ENCODE peak calls at places on chromosomes 16 and 17, in seven cellular contexts. N, A, Y, G, V, T and B are unnamed samples.

GRCh38 chr16:83899272-83899897 is 470 bp downstream of the MLYCD start:
- DNase-seq in A (peak), N (peak), G (peak), Y (peak), V (peak), T (peak), B (peak)

GRCh38 chr17:27564463-27564862 is 66.5 kb upstream of the LGALS9 start:
- DNase-seq in A (no peak), Y (no peak), T (no peak), N (no peak), V (no peak), G (no peak), B (no peak)

GRCh38 chr17:77352441-77352840 is 211.7 kb downstream of the SEC14L1 start:
- DNase-seq in A (no peak), N (no peak), G (no peak), V (no peak), T (no peak), Y (no peak), B (no peak)

GRCh38 chr17:80103686-80104085 is 2.3 kb downstream of the GAA start:
- DNase-seq in V (no peak), T (no peak), Y (no peak), A (no peak), G (no peak), N (no peak), B (no peak)

GRCh38 chr17:68509151-68510057 is 2.8 kb upstream of the PRKAR1A start:
- DNase-seq in G (no peak), Y (no peak), A (peak), T (peak), N (no peak), V (no peak), B (peak)

GRCh38 chr17:82863941-82864720 is 24.3 kb upstream of the ZNF750 start:
- DNase-seq in T (peak), A (peak), V (peak), G (no peak), Y (no peak), N (peak), B (peak)

GRCh38 chr16:50574852-50575251 is 26.7 kb downstream of the NKD1 start:
- DNase-seq in A (no peak), N (no peak), G (no peak), Y (no peak), V (no peak), T (no peak), B (no peak)

GRCh38 chr17:74449306-74449705 is 17.1 kb upstream of the CD300A start:
- DNase-seq in G (no peak), N (no peak), Y (no peak), A (no peak), V (no peak), T (no peak), B (no peak)

GRCh38 chr17:77460514-77461046 is 319.8 kb downstream of the SEC14L1 start:
- DNase-seq in A (no peak), G (no peak), V (no peak), Y (no peak), T (no peak), N (no peak), B (no peak)

GRCh38 chr16:46924402-46924801 is 40.2 kb downstream of the GPT2 start:
- DNase-seq in V (no peak), A (no peak), Y (no peak), N (no peak), T (no peak), G (no peak), B (no peak)

GRCh38 chr16:76518791-76519190 is 241.6 kb downstream of the CNTNAP4 start:
- DNase-seq in G (peak), V (no peak), N (no peak), T (no peak), Y (no peak), A (no peak), B (no peak)

GRCh38 chr17:49146620-49147306 is 14.2 kb downstream of the B4GALNT2 start:
- DNase-seq in T (peak), V (no peak), A (peak), N (no peak), G (no peak), Y (peak), B (peak)

GRCh38 chr17:78042542-78042941 is 84.0 kb downstream of the TNRC6C start:
- DNase-seq in V (no peak), Y (no peak), T (no peak), N (no peak), A (no peak), G (no peak), B (no peak)

GRCh38 chr16:85382717-85383118 is 230.4 kb upstream of the GSE1 start:
- DNase-seq in T (no peak), G (no peak), A (no peak), V (no peak), N (no peak), Y (no peak), B (no peak)

GRCh38 chr16:54630284-54630967 is 300.2 kb upstream of the IRX5 start:
- DNase-seq in G (no peak), A (peak), T (peak), N (no peak), Y (no peak), V (no peak), B (peak)

GRCh38 chr17:43615952-43616351 is 45.8 kb downstream of the MEOX1 start:
- DNase-seq in V (no peak), G (no peak), T (no peak), N (no peak), Y (no peak), A (no peak), B (no peak)

GRCh38 chr17:42438600-42439567 is 15.8 kb upstream of the CAVIN1 start:
- DNase-seq in V (peak), N (peak), G (no peak), A (no peak), Y (no peak), T (no peak), B (peak)